ENCODE peak calls at places on chromosomes 4 and X, in seven cellular contexts. I is lower lobe of right lung, O is aorta, T is right cardiac atrium, R is hepatocyte, J is Peyer's patch, V is A549. L is an unnamed sample. For H3K4me1, the result is how much of the 10 kb centered on the place peaks cover.

GRCh38 chrX:41265615-41266014 is 68.3 kb upstream of the DDX3X start:
- DNase-seq in I (no peak), O (peak), T (no peak), R (no peak), J (peak), V (peak), L (peak)

GRCh38 chr4:184513802-184514120 is 39.4 kb upstream of the IRF2 start:
- DNase-seq in I (no peak), O (no peak), T (no peak), R (no peak), J (no peak), V (no peak), L (no peak)

GRCh38 chr4:168059251-168059650 is 33.1 kb upstream of the ANXA10 start:
- DNase-seq in I (no peak), O (no peak), T (no peak), R (no peak), J (no peak), V (no peak), L (no peak)

GRCh38 chrX:141839856-141840255 is 1.7 kb downstream of the MAGEC3 start:
- DNase-seq in I (no peak), O (no peak), T (no peak), R (no peak), J (no peak), V (no peak), L (no peak)

GRCh38 chrX:12249997-12250396 is 111.7 kb downstream of the FRMPD4 start:
- DNase-seq in I (no peak), O (no peak), T (no peak), R (no peak), J (no peak), V (no peak), L (no peak)

GRCh38 chrX:147741776-147742175 is 169.9 kb upstream of the FMR1 start:
- DNase-seq in I (no peak), O (no peak), T (no peak), R (no peak), J (no peak), V (no peak), L (no peak)

GRCh38 chr4:150140774-150141400 is 62.6 kb downstream of the DCLK2 start:
- DNase-seq in I (no peak), O (no peak), T (no peak), R (no peak), J (no peak), V (peak), L (no peak)

GRCh38 chr4:21512351-21512750 is 436.2 kb downstream of the KCNIP4 start:
- DNase-seq in I (no peak), O (no peak), T (no peak), R (peak), J (no peak), V (peak), L (no peak)

GRCh38 chrX:9902651-9903050 is 64.5 kb upstream of the CLDN34 start:
- DNase-seq in I (no peak), O (no peak), T (no peak), R (no peak), J (no peak), V (no peak), L (no peak)

GRCh38 chr4:156764145-156764544 is 207.5 kb downstream of the PDGFC start:
- DNase-seq in I (no peak), O (no peak), T (no peak), R (no peak), J (no peak), V (no peak), L (no peak)

GRCh38 chr4:157075401-157075800 is 549 bp upstream of the GLRB start:
- DNase-seq in I (no peak), O (no peak), T (no peak), R (no peak), J (no peak), V (no peak), L (no peak)

GRCh38 chr4:152161676-152162330 is 374.1 kb downstream of the FBXW7 start:
- DNase-seq in I (no peak), O (no peak), T (no peak), R (no peak), J (no peak), V (no peak), L (no peak)

GRCh38 chrX:44871114-44871645 is 1.8 kb upstream of the KDM6A start:
- DNase-seq in I (peak), O (no peak), T (no peak), R (peak), J (no peak), V (no peak), L (no peak)

GRCh38 chr4:89733936-89734335 is 103.0 kb downstream of the SNCA start:
- DNase-seq in I (no peak), O (no peak), T (no peak), R (no peak), J (no peak), V (no peak), L (no peak)

GRCh38 chrX:20729421-20729820 is 462.7 kb upstream of the RPS6KA3 start:
- DNase-seq in I (no peak), O (no peak), T (no peak), R (no peak), J (no peak), V (no peak), L (no peak)

GRCh38 chr4:1177274-1178141 is 5.1 kb upstream of the SPON2 start:
- DNase-seq in I (no peak), O (no peak), T (no peak), R (no peak), J (no peak), V (no peak), L (peak)

GRCh38 chr4:47519239-47519883 is 34.3 kb downstream of the ATP10D start:
- DNase-seq in I (no peak), O (no peak), T (no peak), R (no peak), J (peak), V (no peak), L (no peak)

GRCh38 chr4:33060873-33061542 is 2340.8 kb downstream of the PCDH7 start:
- DNase-seq in I (no peak), O (no peak), T (peak), R (peak), J (no peak), V (peak), L (no peak)

GRCh38 chr4:182788197-182788596 is 129.0 kb downstream of the DCTD start:
- DNase-seq in I (no peak), O (no peak), T (no peak), R (no peak), J (no peak), V (no peak), L (no peak)

GRCh38 chr4:20271954-20272353 is 20.2 kb downstream of the SLIT2 start:
- DNase-seq in I (no peak), O (no peak), T (no peak), R (no peak), J (no peak), V (no peak), L (no peak)

GRCh38 chr4:25117274-25117673 is 43.0 kb downstream of the SEPSECS start:
- DNase-seq in I (no peak), O (no peak), T (no peak), R (no peak), J (no peak), V (no peak), L (no peak)

GRCh38 chrX:29634516-29634915 is 580.8 kb upstream of the MAGEB2 start:
- DNase-seq in I (no peak), O (no peak), T (no peak), R (no peak), J (no peak), V (no peak), L (no peak)

GRCh38 chrX:14916017-14916674 is 42.9 kb downstream of the MOSPD2 start:
- DNase-seq in I (no peak), O (no peak), T (no peak), R (no peak), J (no peak), V (no peak), L (no peak)

GRCh38 chr4:98516042-98516440 is 142.4 kb downstream of the TSPAN5 start:
- DNase-seq in I (no peak), O (no peak), T (no peak), R (peak), J (no peak), V (peak), L (no peak)

GRCh38 chr4:159283697-159284492 is 181.0 kb downstream of the RAPGEF2 start:
- DNase-seq in I (no peak), O (no peak), T (no peak), R (no peak), J (no peak), V (peak), L (no peak)

GRCh38 chrX:23317799-23318724 is 16.6 kb upstream of the PTCHD1 start:
- DNase-seq in I (no peak), O (no peak), T (no peak), R (peak), J (no peak), V (peak), L (peak)

GRCh38 chr4:126794363-126794762 is 838.4 kb upstream of the INTU start:
- DNase-seq in I (no peak), O (no peak), T (no peak), R (no peak), J (no peak), V (peak), L (no peak)

GRCh38 chrX:135383249-135383648 is 38.5 kb upstream of the SMIM10L2A start:
- DNase-seq in I (no peak), O (no peak), T (no peak), R (no peak), J (no peak), V (no peak), L (no peak)

GRCh38 chr4:82721819-82722423 is 76.7 kb downstream of the SCD5 start:
- DNase-seq in I (no peak), O (no peak), T (peak), R (peak), J (no peak), V (peak), L (no peak)

GRCh38 chr4:138241281-138242075 is 671 bp downstream of the SLC7A11 start:
- DNase-seq in I (no peak), O (no peak), T (no peak), R (peak), J (no peak), V (peak), L (no peak)

GRCh38 chr4:37365888-37366287 is 121.3 kb downstream of the NWD2 start:
- DNase-seq in I (no peak), O (no peak), T (no peak), R (no peak), J (no peak), V (no peak), L (no peak)

GRCh38 chr4:98929341-98930267 is 671 bp upstream of the EIF4E start:
- DNase-seq in I (peak), O (peak), T (peak), R (peak), J (peak), V (peak), L (peak)

GRCh38 chrX:19613645-19614323 is 98.5 kb upstream of the MAP3K15 start:
- DNase-seq in I (peak), O (no peak), T (no peak), R (no peak), J (no peak), V (no peak), L (no peak)

GRCh38 chr4:109032676-109033075 is 269.8 kb downstream of the COL25A1 start:
- DNase-seq in I (no peak), O (no peak), T (no peak), R (no peak), J (no peak), V (no peak), L (no peak)

GRCh38 chr4:67651536-67651935 is 49.4 kb downstream of the UBA6 start:
- DNase-seq in I (no peak), O (no peak), T (no peak), R (no peak), J (no peak), V (no peak), L (no peak)

GRCh38 chr4:23384741-23385140 is 505.1 kb downstream of the PPARGC1A start:
- DNase-seq in I (no peak), O (no peak), T (no peak), R (no peak), J (no peak), V (no peak), L (no peak)

GRCh38 chrX:134868766-134869495 is 121.9 kb upstream of the SMIM10 start:
- DNase-seq in I (no peak), O (no peak), T (no peak), R (no peak), J (no peak), V (peak), L (no peak)

GRCh38 chr4:107058828-107059227 is 22.7 kb upstream of the DKK2 start:
- DNase-seq in I (no peak), O (no peak), T (no peak), R (no peak), J (no peak), V (no peak), L (no peak)

DNA sequence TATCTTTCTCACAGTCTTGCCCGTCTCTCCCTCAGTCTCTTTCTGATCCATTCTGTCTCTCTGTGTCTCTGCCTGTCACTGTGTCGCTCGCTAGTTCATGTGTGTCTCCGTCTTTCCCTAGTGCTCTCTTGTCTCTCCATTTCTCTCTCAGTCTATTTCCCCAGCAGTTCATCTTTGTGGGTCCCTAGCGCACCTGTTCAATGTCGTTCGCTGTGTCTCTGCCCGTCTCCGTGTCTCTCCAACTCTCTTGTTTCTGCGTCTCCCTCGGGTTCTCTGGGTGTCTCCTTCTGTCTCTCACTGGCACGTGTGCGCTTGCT is 1.5 kb downstream of the GPR101 start:
- DNase-seq in I (no peak), O (no peak), T (no peak), R (no peak), J (no peak), V (no peak), L (no peak)
- H3K4me3 ChIP-seq in I (peak), O (no peak), T (peak), R (peak), J (peak), V (peak), L (peak)

DNA sequence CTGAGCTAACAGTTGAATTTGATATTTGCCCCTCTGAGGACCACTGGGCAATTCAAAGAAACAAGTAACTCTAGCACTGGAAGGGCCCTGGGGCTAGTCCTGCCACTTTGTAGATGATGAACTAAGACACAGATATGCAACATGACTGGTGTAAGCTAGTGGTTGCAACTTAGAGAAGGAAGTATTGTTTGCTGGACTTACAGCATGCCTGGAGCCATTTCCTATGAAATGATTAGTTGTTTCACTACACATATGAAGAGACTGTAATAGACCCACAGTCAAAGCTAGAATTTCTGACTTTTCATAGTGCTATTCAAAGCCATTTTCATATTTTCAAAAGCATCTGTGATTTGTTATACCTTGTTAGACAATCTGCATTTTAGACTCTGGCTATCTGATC is 96.2 kb downstream of the TSPAN7 start:
- DNase-seq in I (no peak), O (no peak), T (no peak), R (no peak), J (no peak), V (no peak), L (no peak)
- H3K4me1 ChIP-seq in I (under half), O (under half), T (under half), R (under half), J (under half), V (under half), L (under half)

DNA sequence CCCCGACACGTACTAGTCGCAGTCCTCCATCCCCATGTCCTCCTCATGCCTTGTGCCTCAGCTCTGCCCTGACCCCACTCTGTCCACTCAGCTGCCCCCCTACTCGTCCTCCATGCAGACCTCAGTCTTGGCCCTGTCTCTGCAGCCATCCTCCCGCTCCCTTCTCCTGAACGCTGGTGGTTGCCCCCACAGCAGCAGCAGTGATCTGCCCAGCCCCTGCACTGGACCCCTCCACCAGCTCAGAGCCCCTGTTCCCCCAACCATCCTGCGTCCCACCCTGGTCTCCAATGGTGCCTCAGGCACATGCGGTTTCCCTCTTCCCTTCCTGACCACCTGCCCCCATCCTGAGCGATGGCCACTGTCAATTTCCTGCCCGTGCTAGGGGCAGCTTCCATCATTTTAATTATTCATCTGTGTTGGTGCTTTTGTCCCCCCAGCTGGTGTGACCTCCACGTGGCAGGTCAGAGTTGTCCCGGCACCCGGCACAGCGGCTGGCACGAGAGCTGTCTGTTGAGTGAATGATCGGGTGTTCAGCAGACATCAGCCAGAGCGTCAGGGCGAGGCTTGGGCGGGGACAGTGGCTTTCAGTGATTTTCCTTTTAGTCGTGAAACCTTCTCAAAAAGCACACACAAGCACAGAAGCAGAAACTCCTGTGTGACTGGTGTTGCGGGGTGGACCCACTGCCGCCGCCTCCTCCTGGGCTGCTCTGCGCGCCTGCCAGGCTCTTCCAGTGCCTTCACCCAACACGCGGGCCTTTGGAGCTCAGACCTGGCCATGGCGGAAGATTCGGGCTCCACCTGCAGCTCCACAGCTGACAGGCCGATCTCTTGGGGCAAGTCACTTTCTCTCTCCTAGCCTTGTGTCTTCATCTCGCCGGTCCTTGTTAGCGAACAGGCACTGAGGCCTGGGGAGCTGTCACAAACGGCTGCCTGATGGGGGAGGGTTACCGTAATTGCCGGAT is 51.6 kb upstream of the HGFAC start:
- DNase-seq in I (peak), O (no peak), T (no peak), R (no peak), J (no peak), V (no peak), L (no peak)
- H3K27ac ChIP-seq in I (peak), O (no peak), T (no peak), R (no peak), J (peak), V (no peak), L (no peak)

GRCh38 chr4:40189997-40190396 is 6.8 kb upstream of the RHOH start:
- DNase-seq in I (no peak), O (no peak), T (no peak), R (no peak), J (no peak), V (peak), L (no peak)

GRCh38 chr4:40190465-40190864 is 6.4 kb upstream of the RHOH start:
- DNase-seq in I (no peak), O (no peak), T (no peak), R (no peak), J (no peak), V (no peak), L (no peak)

GRCh38 chr4:40192286-40193017 is 4.4 kb upstream of the RHOH start:
- DNase-seq in I (no peak), O (no peak), T (no peak), R (no peak), J (peak), V (no peak), L (no peak)

GRCh38 chr4:40193018-40193571 is 3.7 kb upstream of the RHOH start:
- DNase-seq in I (no peak), O (no peak), T (no peak), R (peak), J (peak), V (no peak), L (peak)

GRCh38 chr4:40190880-40191815 is 5.7 kb upstream of the RHOH start:
- DNase-seq in I (no peak), O (no peak), T (no peak), R (peak), J (no peak), V (peak), L (no peak)
- H3K4me3 ChIP-seq in I (no peak), O (no peak), T (no peak), R (no peak), J (no peak), V (peak), L (no peak)

DNA sequence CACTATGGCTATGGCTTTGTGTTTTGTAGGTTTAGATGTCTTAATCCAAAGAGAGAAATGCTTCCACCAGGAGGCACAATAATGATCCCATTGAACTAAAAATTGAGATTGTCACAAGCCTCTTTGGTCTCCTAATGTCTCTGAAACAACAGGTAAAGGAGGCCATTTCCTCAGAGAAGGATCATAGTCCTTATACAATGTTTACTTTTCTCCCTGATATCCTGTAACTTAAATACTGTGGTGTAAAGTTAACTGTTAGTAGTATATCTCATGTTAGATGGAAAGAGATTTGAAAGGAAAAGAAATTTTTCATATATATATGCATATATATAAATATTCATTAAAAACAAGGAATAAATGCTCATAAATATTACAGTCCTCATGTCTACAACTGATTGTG is 1230.5 kb downstream of the PCDH18 start:
- DNase-seq in I (no peak), O (no peak), T (no peak), R (no peak), J (no peak), V (no peak), L (no peak)
- H3K4me1 ChIP-seq in I (under half), O (under half), T (under half), R (under half), J (under half), V (under half), L (under half)

GRCh38 chrX:118862086-118862485 is 38.5 kb downstream of the ZCCHC12 start:
- DNase-seq in I (no peak), O (no peak), T (no peak), R (no peak), J (no peak), V (no peak), L (no peak)

GRCh38 chrX:118862990-118863389 is 39.4 kb downstream of the ZCCHC12 start:
- DNase-seq in I (no peak), O (no peak), T (no peak), R (no peak), J (no peak), V (no peak), L (no peak)

GRCh38 chrX:118861338-118861737 is 37.7 kb downstream of the ZCCHC12 start:
- DNase-seq in I (no peak), O (no peak), T (no peak), R (no peak), J (no peak), V (no peak), L (no peak)

GRCh38 chrX:118865231-118865630 is 41.6 kb downstream of the ZCCHC12 start:
- DNase-seq in I (no peak), O (no peak), T (no peak), R (no peak), J (no peak), V (no peak), L (no peak)

DNA sequence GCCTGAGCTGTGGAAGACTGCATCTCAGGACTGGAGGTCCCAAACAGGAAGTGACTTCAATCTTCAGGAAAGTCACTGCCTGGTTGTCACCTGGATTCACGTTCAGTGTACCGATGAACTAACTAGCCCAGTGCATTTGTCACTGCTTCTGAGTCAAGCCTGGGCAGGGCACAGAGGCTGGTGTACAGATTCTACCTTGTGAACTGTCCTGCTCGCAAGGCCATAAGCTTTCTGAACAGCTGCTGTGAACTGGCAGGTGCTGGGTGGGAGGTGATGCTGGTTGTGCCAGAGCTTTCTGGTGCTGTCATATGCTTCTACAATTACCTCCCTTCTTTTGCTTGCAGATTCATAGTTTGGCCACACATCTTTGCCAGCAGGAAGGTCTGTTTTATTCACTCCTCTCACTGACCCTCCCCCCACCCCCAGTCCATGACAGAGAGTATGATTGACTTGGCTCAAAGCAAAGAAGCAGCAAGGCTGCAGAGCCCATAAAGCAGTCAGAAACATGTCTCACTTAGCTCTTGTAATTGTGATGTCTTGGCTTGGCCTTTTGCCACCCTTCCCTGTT is 40.5 kb downstream of the ZCCHC12 start:
- DNase-seq in I (no peak), O (no peak), T (no peak), R (no peak), J (no peak), V (no peak), L (no peak)
- H3K27ac ChIP-seq in I (no peak), O (no peak), T (no peak), R (no peak), J (no peak), V (no peak), L (no peak)